ENCODE peak calls at places on chromosomes 11 and 22, in ten cellular contexts. C, M, F, D, V, K, S, T, L and U are unnamed samples.

GRCh38 chr11:18394928-18395734 is 768 bp downstream of the LDHA start:
- DNase-seq in C (no peak), M (peak; percentile 33), F (peak; percentile 78), D (peak; percentile 31), V (peak; percentile 10), K (no peak), S (peak; percentile 34), T (no peak), L (no peak), U (peak; percentile 23)

GRCh38 chr22:39288135-39288898 is 31.1 kb downstream of the RPL3 start:
- DNase-seq in C (no peak), M (no peak), F (no peak), D (no peak), V (no peak), K (no peak), S (no peak), T (no peak), L (no peak), U (no peak)

GRCh38 chr11:69005631-69006368 is 7.2 kb downstream of the MRGPRF start:
- DNase-seq in C (no peak), M (peak; percentile 16), F (peak; percentile 62), D (no peak), V (no peak), K (no peak), S (no peak), T (no peak), L (no peak), U (no peak)

GRCh38 chr11:27718346-27718852 is 18.1 kb upstream of the BDNF start:
- DNase-seq in C (no peak), M (no peak), F (no peak), D (no peak), V (no peak), K (no peak), S (peak; percentile 9), T (peak; percentile 73), L (no peak), U (no peak)

GRCh38 chr11:58358969-58359368 is at the start of gene OR5B17:
- DNase-seq in C (no peak), M (no peak), F (no peak), D (no peak), V (no peak), K (no peak), S (no peak), T (no peak), L (no peak), U (no peak)

GRCh38 chr11:114296190-114296978 is at the start of gene NNMT:
- DNase-seq in C (no peak), M (peak; percentile 66), F (no peak), D (peak; percentile 44), V (no peak), K (no peak), S (peak; percentile 31), T (no peak), L (no peak), U (peak; percentile 87)

GRCh38 chr22:39545310-39546063 is 12.9 kb upstream of the RPS19BP1 start:
- DNase-seq in C (no peak), M (no peak), F (no peak), D (no peak), V (no peak), K (no peak), S (peak; percentile 47), T (no peak), L (no peak), U (no peak)

GRCh38 chr22:31577711-31578110 is 81.4 kb downstream of the SFI1 start:
- DNase-seq in C (no peak), M (no peak), F (no peak), D (no peak), V (no peak), K (no peak), S (no peak), T (no peak), L (no peak), U (no peak)

GRCh38 chr11:121892131-121892681 is 223.8 kb downstream of the BLID start:
- DNase-seq in C (no peak), M (no peak), F (no peak), D (no peak), V (no peak), K (no peak), S (no peak), T (no peak), L (no peak), U (no peak)

GRCh38 chr11:116651098-116651756 is 121.6 kb downstream of the BUD13 start:
- DNase-seq in C (peak; percentile 52), M (no peak), F (no peak), D (no peak), V (no peak), K (no peak), S (no peak), T (no peak), L (no peak), U (no peak)

GRCh38 chr11:58621586-58622262 is 741 bp upstream of the CNTF start:
- DNase-seq in C (no peak), M (no peak), F (no peak), D (no peak), V (no peak), K (no peak), S (no peak), T (no peak), L (no peak), U (no peak)

GRCh38 chr11:1422481-1422880 is 32.7 kb downstream of the BRSK2 start:
- DNase-seq in C (no peak), M (no peak), F (no peak), D (no peak), V (no peak), K (no peak), S (no peak), T (no peak), L (no peak), U (no peak)

GRCh38 chr11:125995313-125995712 is 49.5 kb downstream of the VSIG10L2 start:
- DNase-seq in C (no peak), M (no peak), F (no peak), D (no peak), V (no peak), K (no peak), S (no peak), T (no peak), L (no peak), U (no peak)

GRCh38 chr11:78542007-78542406 is 32.7 kb downstream of the NARS2 start:
- DNase-seq in C (no peak), M (no peak), F (no peak), D (no peak), V (no peak), K (no peak), S (no peak), T (no peak), L (no peak), U (no peak)

GRCh38 chr22:48241658-48242057 is 1479.2 kb downstream of the TBC1D22A start:
- DNase-seq in C (peak; percentile 79), M (no peak), F (peak; percentile 77), D (peak; percentile 23), V (no peak), K (no peak), S (no peak), T (no peak), L (no peak), U (no peak)

DNA sequence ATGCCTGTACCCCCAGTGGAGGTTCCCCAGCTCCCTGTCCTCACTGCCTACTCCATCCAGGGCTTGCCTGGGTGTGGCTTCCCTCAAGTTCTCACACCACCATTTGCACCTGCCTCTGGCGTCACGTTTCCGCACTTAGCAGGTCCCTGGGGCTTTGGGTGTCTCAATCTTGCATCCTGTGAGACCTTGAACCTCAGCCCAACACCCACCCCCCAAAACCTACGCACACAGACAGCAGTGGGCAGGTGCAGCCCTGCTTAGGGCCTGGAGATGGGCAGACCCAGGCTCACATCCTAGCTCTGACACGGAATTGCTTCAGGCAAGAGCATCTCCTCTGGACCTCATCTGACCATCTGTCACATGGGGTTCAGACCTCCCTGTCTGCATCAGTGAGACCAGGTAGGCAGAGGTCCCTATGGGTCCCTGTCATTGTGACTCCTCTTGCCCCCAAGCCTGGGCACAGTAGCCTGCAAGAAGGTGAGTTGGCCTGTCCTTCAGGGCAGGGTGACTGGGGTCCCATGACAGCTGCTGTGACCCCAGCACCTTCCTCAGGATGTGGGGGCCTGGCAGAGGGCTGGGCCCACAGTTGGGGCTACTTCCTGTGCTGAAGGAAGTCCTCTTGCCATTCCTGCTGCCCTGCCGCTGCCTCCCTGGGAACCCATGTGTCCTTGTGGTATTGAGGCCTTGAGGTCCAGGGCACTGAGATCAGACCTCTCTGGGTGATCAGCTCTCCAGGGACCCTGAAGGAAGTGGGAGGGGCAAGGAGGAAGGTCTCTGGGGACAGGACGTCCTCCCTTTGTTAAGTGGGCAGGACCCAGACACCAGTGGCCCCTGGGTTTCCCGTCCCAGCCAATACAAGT is 2.0 kb downstream of the SIPA1 start:
- DNase-seq in C (no peak), M (peak; percentile 72), F (peak; percentile 96), D (no peak), V (no peak), K (peak; percentile 68), S (peak; percentile 67), T (no peak), L (no peak), U (no peak)
- TF ChIP-seq POLR2A in C (no peak), M (no peak), F (peak; percentile 69), D (no peak), V (no peak), K (peak; percentile 52), S (no peak), T (no peak), L (no peak), U (no peak)

GRCh38 chr11:65112551-65113360 is 1.1 kb downstream of the TM7SF2 start:
- DNase-seq in C (no peak), M (peak; percentile 74), F (peak; percentile 95), D (peak; percentile 75), V (no peak), K (peak; percentile 73), S (peak; percentile 81), T (no peak), L (peak; percentile 41), U (no peak)
- TF ChIP-seq POLR2AphosphoS5 in C (no peak), M (peak; percentile 18), F (peak; percentile 89), D (peak; percentile 40), V (peak; percentile 38), K (no peak), S (peak; percentile 75), T (peak; percentile 55), L (peak; percentile 25), U (peak; percentile 48)

DNA sequence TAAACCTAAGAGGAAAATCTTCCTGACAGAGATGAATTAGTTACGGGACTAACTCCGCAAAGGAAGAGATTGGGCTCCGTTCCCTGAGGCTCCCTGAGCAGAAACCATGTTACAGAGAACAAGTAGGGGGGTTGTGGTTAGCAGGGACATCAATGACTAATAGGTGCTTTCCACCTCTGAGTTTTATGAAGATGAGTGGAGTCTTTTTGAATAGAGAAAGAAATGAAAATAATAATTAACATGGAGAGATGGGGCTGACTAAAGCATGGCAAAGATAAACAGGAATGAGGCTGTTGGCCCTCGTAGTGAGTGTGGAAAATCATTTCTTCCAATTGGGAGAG is 47.5 kb upstream of the PICALM start:
- DNase-seq in C (no peak), M (no peak), F (no peak), D (no peak), V (no peak), K (peak; percentile 31), S (no peak), T (no peak), L (no peak), U (no peak)
- TF ChIP-seq POLR2A in C (no peak), M (no peak), F (no peak), D (no peak), V (no peak), K (peak; percentile 35), S (no peak), T (no peak), L (no peak), U (no peak)

DNA sequence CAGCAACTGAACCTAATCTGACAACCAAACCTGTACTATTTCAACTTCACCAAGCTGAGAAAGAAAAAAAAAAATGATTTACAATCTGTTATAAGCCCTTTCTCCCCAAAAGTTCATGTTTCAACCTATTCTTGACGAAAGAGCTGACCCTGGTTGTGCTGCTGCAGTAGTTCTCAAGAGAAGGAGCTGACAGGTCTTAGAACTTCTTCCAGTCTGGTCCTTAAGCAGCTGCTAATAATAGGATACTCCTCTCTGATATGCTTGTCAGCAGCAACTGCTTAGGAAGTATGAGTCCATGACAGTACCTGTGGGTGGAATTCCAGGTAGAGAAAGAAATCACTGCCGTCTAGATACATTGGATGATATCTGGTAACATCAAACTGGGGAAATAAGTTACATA is 735.1 kb upstream of the CCDC90B start:
- DNase-seq in C (no peak), M (no peak), F (no peak), D (no peak), V (no peak), K (no peak), S (no peak), T (no peak), L (no peak), U (no peak)
- TF ChIP-seq POLR2AphosphoS5 in C (no peak), M (no peak), F (no peak), D (no peak), V (no peak), K (no peak), S (no peak), T (no peak), L (no peak), U (no peak)